ENCODE peak calls at places on chromosomes 3 and 15, in six cellular contexts. O, Z, L, G, I and T are unnamed samples. For H3K36me3, the result is how much of the 10 kb centered on the place peaks cover.

GRCh38 chr15:72474912-72475601 is 927 bp downstream of the ARIH1 start:
- DNase-seq in L (peak), O (peak), Z (peak), G (peak), I (peak), T (peak)

GRCh38 chr3:62926494-62926893 is 51.3 kb upstream of the CADPS start:
- DNase-seq in Z (no peak), L (no peak), G (no peak), O (no peak), I (no peak), T (no peak)

GRCh38 chr3:122227036-122227781 is 43.7 kb downstream of the CASR start:
- DNase-seq in O (no peak), I (no peak), G (no peak), L (no peak), Z (no peak), T (no peak)

GRCh38 chr3:135784557-135784956 is 181.0 kb upstream of the PPP2R3A start:
- DNase-seq in L (no peak), Z (no peak), G (no peak), I (no peak), O (no peak), T (no peak)

GRCh38 chr3:66236281-66236680 is 15.5 kb downstream of the SLC25A26 start:
- DNase-seq in I (no peak), Z (no peak), G (no peak), L (no peak), O (no peak), T (no peak)

GRCh38 chr3:53101956-53102355 is 28.3 kb downstream of the RFT1 start:
- DNase-seq in G (no peak), L (no peak), Z (no peak), I (no peak), O (no peak), T (no peak)

GRCh38 chr3:62109534-62109933 is 263.8 kb downstream of the FEZF2 start:
- DNase-seq in I (no peak), G (peak), Z (no peak), L (peak), O (no peak), T (no peak)

GRCh38 chr3:64058592-64058991 is 35.3 kb upstream of the PSMD6 start:
- DNase-seq in I (no peak), O (no peak), Z (no peak), G (no peak), L (no peak), T (no peak)

GRCh38 chr3:46705751-46706572 is 4.8 kb downstream of the TMIE start:
- DNase-seq in G (no peak), L (peak), Z (no peak), I (no peak), O (peak), T (no peak)

GRCh38 chr3:9147896-9148267 is 101.6 kb downstream of the SRGAP3 start:
- DNase-seq in G (no peak), O (no peak), Z (no peak), I (no peak), L (no peak), T (no peak)

GRCh38 chr3:17602126-17602525 is 140.3 kb downstream of the TBC1D5 start:
- DNase-seq in O (no peak), L (no peak), G (no peak), I (no peak), Z (no peak), T (no peak)

GRCh38 chr3:52025453-52025852 is 29.8 kb upstream of the RPL29 start:
- DNase-seq in O (no peak), Z (no peak), I (no peak), L (no peak), G (no peak), T (no peak)

GRCh38 chr15:48954538-48954937 is 9.2 kb downstream of the SHC4 start:
- DNase-seq in L (no peak), Z (no peak), G (no peak), I (no peak), O (no peak), T (no peak)

GRCh38 chr3:156483961-156484787 is 70.7 kb downstream of the SSR3 start:
- DNase-seq in L (no peak), Z (peak), I (no peak), O (no peak), G (peak), T (no peak)

GRCh38 chr15:75353604-75354003 is 6.8 kb downstream of the NEIL1 start:
- DNase-seq in Z (no peak), G (no peak), L (no peak), O (peak), I (no peak), T (no peak)

GRCh38 chr3:14861451-14862302 is 42.9 kb downstream of the FGD5 start:
- DNase-seq in Z (no peak), I (no peak), L (no peak), O (no peak), G (no peak), T (no peak)

GRCh38 chr15:67048281-67049279 is 16.8 kb upstream of the SMAD3 start:
- DNase-seq in L (peak), G (peak), I (no peak), O (no peak), Z (no peak), T (peak)

GRCh38 chr3:110198717-110199587 is 861.6 kb upstream of the DPPA4 start:
- DNase-seq in L (no peak), I (no peak), Z (no peak), O (peak), G (no peak), T (peak)

GRCh38 chr3:133112666-133113065 is 74.5 kb downstream of the TMEM108 start:
- DNase-seq in Z (no peak), O (no peak), G (no peak), L (no peak), I (no peak), T (no peak)

GRCh38 chr3:197006860-197007259 is 22.8 kb downstream of the MELTF start:
- DNase-seq in I (no peak), G (no peak), O (no peak), L (no peak), Z (no peak), T (no peak)

DNA sequence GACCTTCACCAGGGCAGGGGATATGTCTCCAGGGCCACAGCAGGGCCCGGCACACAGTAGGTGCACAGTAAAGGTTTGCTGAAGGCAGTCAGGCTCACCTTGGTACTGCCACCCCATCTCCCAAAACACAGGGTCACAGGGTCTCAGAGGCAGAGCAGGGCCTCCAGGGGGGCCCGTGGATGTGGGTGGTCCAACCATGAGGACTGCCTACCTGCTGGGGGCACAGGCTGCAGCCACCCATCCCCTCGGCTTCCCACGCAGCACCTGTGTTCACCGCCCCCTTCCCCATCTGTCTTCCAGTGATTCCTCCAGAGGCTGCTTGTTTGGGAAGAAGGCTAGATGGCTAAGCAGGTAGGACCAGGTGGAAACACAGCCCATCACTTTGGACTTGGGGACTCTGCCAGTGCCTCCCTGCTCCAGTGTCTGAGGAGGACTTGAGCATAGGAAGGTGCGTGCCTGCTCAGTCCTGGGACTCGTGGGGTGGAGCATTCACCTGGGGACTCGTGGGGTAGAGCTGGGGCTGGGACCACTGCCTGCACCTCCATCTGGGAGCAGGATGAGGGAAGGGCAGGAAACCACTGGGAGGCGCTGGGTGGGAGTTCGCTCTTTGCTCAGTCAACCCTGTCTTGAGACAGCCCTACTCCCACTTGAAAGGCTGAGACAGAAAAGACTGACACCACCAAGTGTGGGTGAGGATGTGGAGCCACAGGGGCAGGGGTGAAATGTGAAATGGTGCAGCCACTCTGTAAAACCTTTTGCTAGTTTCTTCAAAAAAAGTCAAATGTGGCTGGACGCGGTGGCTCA is 18.8 kb upstream of the PLXND1 start:
- DNase-seq in Z (no peak), L (peak), I (no peak), G (no peak), O (peak), T (peak)
- TF ChIP-seq CTCF in Z (no peak), L (no peak), I (no peak), G (no peak), O (no peak), T (no peak)

GRCh38 chr3:195168009-195168759 is 102.8 kb downstream of the XXYLT1 start:
- DNase-seq in L (no peak), Z (no peak), O (no peak), G (no peak), I (no peak), T (no peak)

GRCh38 chr3:195164573-195165263 is 106.2 kb downstream of the XXYLT1 start:
- DNase-seq in I (no peak), L (no peak), O (no peak), Z (no peak), G (no peak), T (no peak)

GRCh38 chr3:195165790-195166189 is 105.2 kb downstream of the XXYLT1 start:
- DNase-seq in I (no peak), G (no peak), O (no peak), L (no peak), Z (no peak), T (no peak)

GRCh38 chr3:195163719-195164572 is 107.0 kb downstream of the XXYLT1 start:
- DNase-seq in G (no peak), L (no peak), I (no peak), Z (no peak), O (no peak), T (no peak)

DNA sequence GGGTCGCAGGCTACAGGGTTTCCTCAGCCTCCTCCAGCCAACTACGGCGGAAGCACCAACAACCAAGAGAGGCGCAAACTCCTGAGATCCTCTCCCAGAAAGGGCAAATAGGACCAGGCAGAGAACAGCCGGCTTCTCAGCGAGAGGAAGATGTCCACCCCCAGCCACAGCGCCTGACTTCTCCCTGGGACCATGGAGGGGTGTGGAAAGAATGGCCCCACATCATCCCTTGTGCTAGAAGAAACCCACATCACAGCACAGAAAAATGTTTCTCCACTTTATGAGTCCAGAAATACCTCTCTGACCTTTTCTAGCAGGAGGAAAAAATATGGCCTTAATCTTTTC is 105.7 kb downstream of the XXYLT1 start:
- DNase-seq in I (no peak), O (no peak), L (no peak), Z (no peak), G (no peak), T (no peak)
- H3K4me3 ChIP-seq in I (no peak), O (no peak), L (no peak), Z (no peak), G (no peak), T (no peak)

GRCh38 chr3:37853691-37854413 is 7.8 kb upstream of the CTDSPL start:
- DNase-seq in L (no peak), I (no peak), O (no peak), G (peak), Z (no peak), T (no peak)
- H3K36me3 ChIP-seq in L (under half), I (under half), O (under half), G (under half), Z (under half), T (under half)

DNA sequence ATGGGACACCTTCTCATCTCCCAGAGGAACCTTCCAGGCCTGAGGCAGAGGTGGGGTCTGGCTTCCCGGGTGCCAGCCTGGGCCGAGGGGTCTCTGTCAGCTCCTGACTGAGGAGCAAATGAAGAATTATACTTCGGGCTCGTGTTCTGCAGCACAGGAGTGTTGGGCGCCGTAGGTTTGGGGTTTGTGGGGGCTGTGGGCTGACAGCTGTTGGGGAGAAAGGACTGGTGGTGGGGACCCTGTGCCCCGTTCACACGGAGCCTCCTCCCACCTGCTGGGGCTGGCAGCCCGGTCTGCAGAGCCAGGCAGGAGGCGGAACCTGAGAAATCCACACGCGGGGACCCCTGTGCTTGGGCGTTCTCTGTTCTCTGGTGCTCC is 59.7 kb downstream of the ADAMTS7 start:
- DNase-seq in O (no peak), G (no peak), L (no peak), I (no peak), Z (no peak), T (peak)
- TF ChIP-seq CTCF in O (no peak), G (no peak), L (no peak), I (no peak), Z (no peak), T (no peak)

GRCh38 chr3:160106905-160107861 is 118.0 kb upstream of the C3orf80 start:
- DNase-seq in G (peak), I (no peak), O (no peak), L (no peak), Z (no peak), T (peak)
- H3K4me3 ChIP-seq in G (no peak), I (no peak), O (no peak), L (no peak), Z (no peak), T (no peak)

GRCh38 chr3:172735014-172735413 is 15.5 kb upstream of the ECT2 start:
- DNase-seq in L (no peak), O (no peak), Z (no peak), I (no peak), G (no peak), T (no peak)
- H3K36me3 ChIP-seq in L (under half), O (under half), Z (under half), I (under half), G (under half), T (under half)

DNA sequence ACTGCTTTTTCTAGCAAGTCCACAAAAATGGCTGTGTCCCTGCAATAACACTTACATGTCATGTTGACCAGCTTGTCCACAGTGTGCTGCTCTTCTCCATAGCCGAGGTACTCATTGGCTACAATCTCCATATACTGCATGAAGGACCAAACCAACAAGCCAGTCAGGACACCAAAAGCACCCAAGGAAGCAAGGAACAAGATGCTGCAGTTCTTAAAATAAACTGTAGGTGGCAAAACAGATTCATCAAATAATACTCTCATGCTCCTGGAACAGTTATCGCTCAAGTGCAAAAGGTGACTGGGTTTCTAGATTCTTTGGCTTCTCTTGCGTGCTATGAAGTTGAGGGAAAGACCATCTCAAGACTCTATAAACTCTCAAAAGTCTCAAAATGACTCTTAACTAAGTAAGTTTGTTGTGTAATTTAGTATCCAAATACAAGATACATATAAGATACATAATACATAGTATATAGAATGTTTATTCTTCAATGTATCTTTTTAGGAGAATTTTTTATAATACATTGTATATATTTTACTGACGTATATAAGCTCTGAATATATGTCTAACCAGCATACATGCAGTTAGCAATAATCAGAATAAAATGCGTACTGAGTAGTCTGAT is 57.0 kb downstream of the NEK10 start:
- DNase-seq in O (no peak), L (no peak), G (peak), Z (no peak), I (no peak), T (no peak)
- TF ChIP-seq CTCF in O (peak), L (peak), G (peak), Z (peak), I (peak), T (peak)